ENCODE peak calls at places on chromosome 13, in six cellular contexts. One of them, this sample, is unnamed.
A peak's percentile ranks its signal among the peaks of the same experiment; 100 is the strongest.

GRCh38 chr13:75785130-75785529 is 149.0 kb downstream of the LMO7 start:
- DNase-seq in H9: no peak
- DNase-seq in activated T-helper 1 cell treated with Interleukin-2 at 50 U/mL for 16 hours: no peak
- DNase-seq in GM13976: no peak
- DNase-seq in mesendoderm: no peak
- DNase-seq in stimulated activated CD8-positive, alpha-beta memory T cell treated with anti-CD3 and anti-CD28 coated beads, Interleukin-7, amount 100 ng/mL, for 1 hour: no peak
- DNase-seq in this sample: no peak

GRCh38 chr13:102002271-102002670 is 399.6 kb downstream of the FGF14 start:
- DNase-seq in stimulated activated CD8-positive, alpha-beta memory T cell treated with anti-CD3 and anti-CD28 coated beads, Interleukin-7, amount 100 ng/mL, for 1 hour: no peak
- DNase-seq in activated T-helper 1 cell treated with Interleukin-2 at 50 U/mL for 16 hours: no peak
- DNase-seq in H9: no peak
- DNase-seq in GM13976: no peak
- DNase-seq in mesendoderm: no peak
- DNase-seq in this sample: no peak

GRCh38 chr13:101283782-101284181 is 132.5 kb downstream of the NALCN start:
- DNase-seq in mesendoderm: no peak
- DNase-seq in activated T-helper 1 cell treated with Interleukin-2 at 50 U/mL for 16 hours: no peak
- DNase-seq in GM13976: no peak
- DNase-seq in H9: no peak
- DNase-seq in stimulated activated CD8-positive, alpha-beta memory T cell treated with anti-CD3 and anti-CD28 coated beads, Interleukin-7, amount 100 ng/mL, for 1 hour: no peak
- DNase-seq in this sample: no peak

GRCh38 chr13:86932935-86933334 is 738.2 kb upstream of the SLITRK5 start:
- DNase-seq in H9: peak; percentile 71
- DNase-seq in mesendoderm: peak; percentile 99
- DNase-seq in activated T-helper 1 cell treated with Interleukin-2 at 50 U/mL for 16 hours: no peak
- DNase-seq in GM13976: no peak
- DNase-seq in stimulated activated CD8-positive, alpha-beta memory T cell treated with anti-CD3 and anti-CD28 coated beads, Interleukin-7, amount 100 ng/mL, for 1 hour: no peak
- DNase-seq in this sample: no peak

GRCh38 chr13:79380943-79381445 is 25.1 kb downstream of the RBM26 start:
- DNase-seq in GM13976: no peak
- DNase-seq in mesendoderm: no peak
- DNase-seq in H9: no peak
- DNase-seq in stimulated activated CD8-positive, alpha-beta memory T cell treated with anti-CD3 and anti-CD28 coated beads, Interleukin-7, amount 100 ng/mL, for 1 hour: no peak
- DNase-seq in activated T-helper 1 cell treated with Interleukin-2 at 50 U/mL for 16 hours: no peak
- DNase-seq in this sample: no peak

GRCh38 chr13:25901460-25902376 is 150.1 kb downstream of the SHISA2 start:
- DNase-seq in H9: no peak
- DNase-seq in activated T-helper 1 cell treated with Interleukin-2 at 50 U/mL for 16 hours: no peak
- DNase-seq in mesendoderm: peak; percentile 48
- DNase-seq in GM13976: peak; percentile 58
- DNase-seq in stimulated activated CD8-positive, alpha-beta memory T cell treated with anti-CD3 and anti-CD28 coated beads, Interleukin-7, amount 100 ng/mL, for 1 hour: no peak
- DNase-seq in this sample: no peak

GRCh38 chr13:47213057-47213456 is 316.2 kb upstream of the HTR2A start:
- DNase-seq in GM13976: no peak
- DNase-seq in H9: no peak
- DNase-seq in mesendoderm: no peak
- DNase-seq in stimulated activated CD8-positive, alpha-beta memory T cell treated with anti-CD3 and anti-CD28 coated beads, Interleukin-7, amount 100 ng/mL, for 1 hour: no peak
- DNase-seq in activated T-helper 1 cell treated with Interleukin-2 at 50 U/mL for 16 hours: no peak
- DNase-seq in this sample: no peak

GRCh38 chr13:82436099-82436585 is 1446.1 kb downstream of the SLITRK1 start:
- DNase-seq in activated T-helper 1 cell treated with Interleukin-2 at 50 U/mL for 16 hours: no peak
- DNase-seq in stimulated activated CD8-positive, alpha-beta memory T cell treated with anti-CD3 and anti-CD28 coated beads, Interleukin-7, amount 100 ng/mL, for 1 hour: no peak
- DNase-seq in H9: no peak
- DNase-seq in mesendoderm: no peak
- DNase-seq in GM13976: no peak
- DNase-seq in this sample: no peak

GRCh38 chr13:98478134-98479129 is 98.5 kb downstream of the STK24 start:
- DNase-seq in H9: peak; percentile 52
- DNase-seq in GM13976: no peak
- DNase-seq in stimulated activated CD8-positive, alpha-beta memory T cell treated with anti-CD3 and anti-CD28 coated beads, Interleukin-7, amount 100 ng/mL, for 1 hour: no peak
- DNase-seq in activated T-helper 1 cell treated with Interleukin-2 at 50 U/mL for 16 hours: no peak
- DNase-seq in mesendoderm: peak; percentile 88
- DNase-seq in this sample: no peak

GRCh38 chr13:109802936-109803335 is 16.6 kb upstream of the IRS2 start:
- DNase-seq in H9: no peak
- DNase-seq in GM13976: no peak
- DNase-seq in stimulated activated CD8-positive, alpha-beta memory T cell treated with anti-CD3 and anti-CD28 coated beads, Interleukin-7, amount 100 ng/mL, for 1 hour: no peak
- DNase-seq in mesendoderm: no peak
- DNase-seq in activated T-helper 1 cell treated with Interleukin-2 at 50 U/mL for 16 hours: no peak
- DNase-seq in this sample: no peak

GRCh38 chr13:78736142-78736541 is 77.2 kb upstream of the OBI1 start:
- DNase-seq in mesendoderm: no peak
- DNase-seq in H9: no peak
- DNase-seq in stimulated activated CD8-positive, alpha-beta memory T cell treated with anti-CD3 and anti-CD28 coated beads, Interleukin-7, amount 100 ng/mL, for 1 hour: no peak
- DNase-seq in GM13976: no peak
- DNase-seq in activated T-helper 1 cell treated with Interleukin-2 at 50 U/mL for 16 hours: no peak
- DNase-seq in this sample: no peak

GRCh38 chr13:41782086-41782485 is 178.8 kb downstream of the VWA8 start:
- DNase-seq in GM13976: no peak
- DNase-seq in activated T-helper 1 cell treated with Interleukin-2 at 50 U/mL for 16 hours: no peak
- DNase-seq in mesendoderm: peak; percentile 54
- DNase-seq in stimulated activated CD8-positive, alpha-beta memory T cell treated with anti-CD3 and anti-CD28 coated beads, Interleukin-7, amount 100 ng/mL, for 1 hour: no peak
- DNase-seq in H9: no peak
- DNase-seq in this sample: no peak

GRCh38 chr13:60448907-60449510 is 52.0 kb downstream of the TDRD3 start:
- DNase-seq in stimulated activated CD8-positive, alpha-beta memory T cell treated with anti-CD3 and anti-CD28 coated beads, Interleukin-7, amount 100 ng/mL, for 1 hour: no peak
- DNase-seq in H9: no peak
- DNase-seq in activated T-helper 1 cell treated with Interleukin-2 at 50 U/mL for 16 hours: no peak
- DNase-seq in GM13976: peak; percentile 11
- DNase-seq in mesendoderm: peak; percentile 55
- DNase-seq in this sample: no peak

GRCh38 chr13:47908200-47908902 is 92.7 kb downstream of the SUCLA2 start:
- DNase-seq in activated T-helper 1 cell treated with Interleukin-2 at 50 U/mL for 16 hours: no peak
- DNase-seq in mesendoderm: no peak
- DNase-seq in H9: no peak
- DNase-seq in stimulated activated CD8-positive, alpha-beta memory T cell treated with anti-CD3 and anti-CD28 coated beads, Interleukin-7, amount 100 ng/mL, for 1 hour: no peak
- DNase-seq in GM13976: no peak
- DNase-seq in this sample: no peak

GRCh38 chr13:48412881-48413351 is at the start of gene LPAR6:
- DNase-seq in GM13976: no peak
- DNase-seq in activated T-helper 1 cell treated with Interleukin-2 at 50 U/mL for 16 hours: no peak
- DNase-seq in H9: peak; percentile 38
- DNase-seq in mesendoderm: peak; percentile 81
- DNase-seq in stimulated activated CD8-positive, alpha-beta memory T cell treated with anti-CD3 and anti-CD28 coated beads, Interleukin-7, amount 100 ng/mL, for 1 hour: no peak
- DNase-seq in this sample: no peak

GRCh38 chr13:85616275-85616674 is 182.9 kb downstream of the SLITRK6 start:
- DNase-seq in mesendoderm: no peak
- DNase-seq in GM13976: no peak
- DNase-seq in H9: no peak
- DNase-seq in activated T-helper 1 cell treated with Interleukin-2 at 50 U/mL for 16 hours: no peak
- DNase-seq in stimulated activated CD8-positive, alpha-beta memory T cell treated with anti-CD3 and anti-CD28 coated beads, Interleukin-7, amount 100 ng/mL, for 1 hour: no peak
- DNase-seq in this sample: no peak